ENCODE peak calls at places on chromosomes 6 and 20, in eight cellular contexts. T is fibroblast of lung; S is amniotic epithelial cell; X is fibroblast of villous mesenchyme; K is stimulated activated naive B cell treated with anti-CD40 and anti-IgM and Interleukin-4, amounts not matched to agents 10 μg/mL and 1 μg/mL and 100 μg/mL, for 72 hours; N is cardiac fibroblast; Z is occipital lobe; W is NCI-H1694 treated with DMSO at 0.1 percent for 48 hours. D is an unnamed sample.
A peak's percentile ranks its signal among the peaks of the same experiment; 100 is the strongest.

GRCh38 chr6:50030777-50031562 is 9.2 kb upstream of the DEFB110 start:
- DNase-seq in T (no peak), S (no peak), X (no peak), K (no peak), N (no peak), Z (no peak), W (peak; percentile 18), D (no peak)

GRCh38 chr6:88965691-88966090 is 2.3 kb upstream of the RNGTT start:
- DNase-seq in T (no peak), S (no peak), X (no peak), K (no peak), N (no peak), Z (no peak), W (no peak), D (no peak)

GRCh38 chr20:5977223-5977622 is 26.8 kb downstream of the MCM8 start:
- DNase-seq in T (no peak), S (no peak), X (no peak), K (no peak), N (no peak), Z (no peak), W (no peak), D (no peak)

GRCh38 chr6:28981833-28982475 is 23.2 kb downstream of the ZNF311 start:
- DNase-seq in T (peak; percentile 84), S (peak; percentile 92), X (peak; percentile 95), K (peak; percentile 69), N (peak; percentile 95), Z (peak; percentile 51), W (peak; percentile 81), D (peak; percentile 58)

GRCh38 chr6:126027601-126028000 is 41.3 kb downstream of the TRMT11 start:
- DNase-seq in T (peak; percentile 59), S (no peak), X (no peak), K (no peak), N (no peak), Z (no peak), W (no peak), D (no peak)

GRCh38 chr6:14035448-14035847 is 82.1 kb upstream of the CD83 start:
- DNase-seq in T (peak; percentile 98), S (peak; percentile 79), X (peak; percentile 67), K (no peak), N (peak; percentile 89), Z (no peak), W (no peak), D (peak; percentile 35)

GRCh38 chr6:10510592-10511367 is 10.4 kb upstream of the GCNT2 start:
- DNase-seq in T (peak; percentile 28), S (peak; percentile 27), X (peak; percentile 10), K (peak; percentile 42), N (peak; percentile 24), Z (no peak), W (peak; percentile 43), D (no peak)

GRCh38 chr6:149234051-149234962 is 83.2 kb upstream of the TAB2 start:
- DNase-seq in T (peak; percentile 83), S (peak; percentile 58), X (peak; percentile 71), K (no peak), N (peak; percentile 31), Z (no peak), W (no peak), D (peak; percentile 46)

GRCh38 chr6:70956451-70957283 is at the start of gene B3GAT2:
- DNase-seq in T (peak; percentile 15), S (peak; percentile 6), X (peak; percentile 17), K (no peak), N (peak; percentile 26), Z (peak; percentile 35), W (peak; percentile 15), D (no peak)

GRCh38 chr6:11805259-11806053 is 26.9 kb upstream of the ADTRP start:
- DNase-seq in T (no peak), S (no peak), X (no peak), K (no peak), N (no peak), Z (no peak), W (no peak), D (no peak)

GRCh38 chr6:161292145-161292544 is 18.3 kb upstream of the AGPAT4 start:
- DNase-seq in T (no peak), S (no peak), X (no peak), K (no peak), N (no peak), Z (no peak), W (no peak), D (no peak)

GRCh38 chr20:4905195-4905594 is 96.1 kb downstream of the SLC23A2 start:
- DNase-seq in T (no peak), S (no peak), X (no peak), K (no peak), N (no peak), Z (no peak), W (no peak), D (no peak)

GRCh38 chr6:166027761-166028160 is 139.9 kb downstream of the TBXT start:
- DNase-seq in T (peak; percentile 57), S (peak; percentile 29), X (no peak), K (no peak), N (peak; percentile 33), Z (no peak), W (no peak), D (no peak)

GRCh38 chr6:73503027-73503772 is 17.6 kb downstream of the EEF1A1 start:
- DNase-seq in T (no peak), S (no peak), X (no peak), K (no peak), N (no peak), Z (no peak), W (no peak), D (no peak)

GRCh38 chr20:33172781-33173180 is 4.8 kb downstream of the BPIFA2 start:
- DNase-seq in T (no peak), S (no peak), X (no peak), K (no peak), N (peak; percentile 1), Z (no peak), W (no peak), D (no peak)

GRCh38 chr20:4508773-4509172 is 212.9 kb upstream of the PRND start:
- DNase-seq in T (peak; percentile 68), S (no peak), X (no peak), K (no peak), N (no peak), Z (no peak), W (no peak), D (no peak)

GRCh38 chr6:106334646-106335448 is 9.3 kb upstream of the ATG5 start:
- DNase-seq in T (peak; percentile 34), S (peak; percentile 43), X (peak; percentile 60), K (peak; percentile 13), N (peak; percentile 58), Z (no peak), W (peak; percentile 33), D (no peak)

GRCh38 chr6:168886964-168887363 is 366.7 kb downstream of the THBS2 start:
- DNase-seq in T (no peak), S (no peak), X (no peak), K (no peak), N (no peak), Z (no peak), W (no peak), D (no peak)

GRCh38 chr6:34953084-34954025 is 64.3 kb downstream of the ANKS1A start:
- DNase-seq in T (peak; percentile 61), S (peak; percentile 70), X (peak; percentile 59), K (no peak), N (peak; percentile 54), Z (no peak), W (no peak), D (peak; percentile 52)

GRCh38 chr6:89503641-89504040 is 70.7 kb downstream of the ANKRD6 start:
- DNase-seq in T (no peak), S (no peak), X (no peak), K (no peak), N (no peak), Z (no peak), W (no peak), D (no peak)

GRCh38 chr6:2158596-2159271 is 86.7 kb downstream of the GMDS start:
- DNase-seq in T (peak; percentile 41), S (peak; percentile 59), X (peak; percentile 25), K (no peak), N (peak; percentile 28), Z (no peak), W (no peak), D (no peak)

GRCh38 chr6:164039954-164040375 is 625.4 kb downstream of the QKI start:
- DNase-seq in T (no peak), S (no peak), X (peak; percentile 30), K (peak; percentile 41), N (peak; percentile 73), Z (no peak), W (no peak), D (no peak)

GRCh38 chr20:62887147-62887859 is 25.7 kb upstream of the TCFL5 start:
- DNase-seq in T (peak; percentile 96), S (peak; percentile 98), X (peak; percentile 98), K (no peak), N (peak; percentile 91), Z (no peak), W (peak; percentile 27), D (peak; percentile 84)

GRCh38 chr6:159445351-159445750 is 247.7 kb downstream of the SOD2 start:
- DNase-seq in T (no peak), S (no peak), X (no peak), K (no peak), N (no peak), Z (no peak), W (no peak), D (no peak)

GRCh38 chr6:8658391-8658790 is 223.0 kb upstream of the SLC35B3 start:
- DNase-seq in T (no peak), S (no peak), X (no peak), K (no peak), N (no peak), Z (no peak), W (no peak), D (no peak)

GRCh38 chr6:18126116-18126515 is 3.6 kb upstream of the NHLRC1 start:
- DNase-seq in T (peak; percentile 15), S (peak; percentile 13), X (peak; percentile 14), K (no peak), N (peak; percentile 18), Z (no peak), W (no peak), D (no peak)

GRCh38 chr6:48069280-48069679 is 41.7 kb downstream of the PTCHD4 start:
- DNase-seq in T (no peak), S (peak; percentile 26), X (peak; percentile 13), K (no peak), N (no peak), Z (no peak), W (no peak), D (no peak)

GRCh38 chr6:141667580-141668309 is 465.0 kb upstream of the GJE1 start:
- DNase-seq in T (peak; percentile 20), S (peak; percentile 66), X (no peak), K (no peak), N (peak; percentile 9), Z (no peak), W (no peak), D (peak; percentile 4)

GRCh38 chr6:125533710-125534397 is 215.6 kb upstream of the HEY2 start:
- DNase-seq in T (no peak), S (no peak), X (no peak), K (no peak), N (no peak), Z (no peak), W (no peak), D (no peak)

GRCh38 chr6:167795874-167796667 is 30.6 kb upstream of the AFDN start:
- DNase-seq in T (no peak), S (no peak), X (no peak), K (no peak), N (peak; percentile 8), Z (no peak), W (no peak), D (no peak)

GRCh38 chr6:42366999-42367352 is 84.8 kb downstream of the TRERF1 start:
- DNase-seq in T (no peak), S (no peak), X (no peak), K (no peak), N (no peak), Z (no peak), W (no peak), D (no peak)